ENCODE peak calls at places on chromosomes 6 and 20, in ten cellular contexts. Y is K562, G is uterus, X is H1, O is esophagus squamous epithelium, W is heart left ventricle, D is testis, A is thyroid gland, K is transverse colon, F is gastrocnemius medialis. T is an unnamed sample.

GRCh38 chr6:25166955-25167753 is 112.0 kb upstream of the CARMIL1 start:
- DNase-seq in Y (no peak), G (no peak), X (no peak), O (no peak), W (no peak), D (no peak), A (peak; percentile 86), K (no peak), F (no peak), T (no peak)

GRCh38 chr6:138795809-138796469 is at the start of gene ECT2L:
- DNase-seq in Y (no peak), G (peak; percentile 57), X (peak; percentile 46), O (no peak), W (peak; percentile 85), D (peak; percentile 47), A (peak; percentile 62), K (peak; percentile 83), F (no peak), T (peak; percentile 82)

GRCh38 chr6:114284281-114284680 is 58.5 kb downstream of the HS3ST5 start:
- DNase-seq in Y (no peak), G (no peak), X (no peak), O (no peak), W (no peak), D (no peak), A (no peak), K (no peak), F (no peak), T (no peak)

GRCh38 chr6:148169701-148170100 is 172.9 kb upstream of the SASH1 start:
- DNase-seq in Y (no peak), G (no peak), X (no peak), O (no peak), W (no peak), D (no peak), A (no peak), K (no peak), F (no peak), T (no peak)

GRCh38 chr6:42043787-42044475 is 6.4 kb upstream of the TAF8 start:
- DNase-seq in Y (peak; percentile 88), G (peak; percentile 84), X (peak; percentile 66), O (no peak), W (peak; percentile 88), D (peak; percentile 88), A (peak; percentile 94), K (peak; percentile 92), F (peak; percentile 55), T (peak; percentile 92)

GRCh38 chr6:23446394-23447001 is 679.5 kb upstream of the NRSN1 start:
- DNase-seq in Y (no peak), G (no peak), X (no peak), O (no peak), W (no peak), D (no peak), A (no peak), K (no peak), F (no peak), T (no peak)

GRCh38 chr6:73514746-73515110 is 6.1 kb downstream of the EEF1A1 start:
- DNase-seq in Y (no peak), G (no peak), X (no peak), O (no peak), W (no peak), D (no peak), A (no peak), K (no peak), F (no peak), T (no peak)

GRCh38 chr6:154460306-154461071 is 50.0 kb downstream of the CNKSR3 start:
- DNase-seq in Y (no peak), G (no peak), X (no peak), O (no peak), W (no peak), D (no peak), A (no peak), K (no peak), F (no peak), T (no peak)

GRCh38 chr20:63186528-63187316 is 29.2 kb downstream of the YTHDF1 start:
- DNase-seq in Y (no peak), G (no peak), X (no peak), O (no peak), W (no peak), D (no peak), A (no peak), K (no peak), F (no peak), T (no peak)

GRCh38 chr20:9401381-9401780 is 113.0 kb upstream of the LAMP5 start:
- DNase-seq in Y (no peak), G (no peak), X (no peak), O (no peak), W (no peak), D (no peak), A (no peak), K (no peak), F (no peak), T (no peak)

GRCh38 chr20:59153832-59154231 is 9.8 kb upstream of the ZNF831 start:
- DNase-seq in Y (no peak), G (no peak), X (no peak), O (no peak), W (no peak), D (no peak), A (no peak), K (no peak), F (no peak), T (no peak)

GRCh38 chr20:59154317-59155013 is 9.2 kb upstream of the ZNF831 start:
- DNase-seq in Y (no peak), G (no peak), X (no peak), O (no peak), W (no peak), D (no peak), A (no peak), K (no peak), F (no peak), T (no peak)

GRCh38 chr20:59152559-59153354 is 10.9 kb upstream of the ZNF831 start:
- DNase-seq in Y (no peak), G (no peak), X (no peak), O (no peak), W (no peak), D (peak; percentile 37), A (no peak), K (no peak), F (no peak), T (no peak)

GRCh38 chr20:59151820-59152219 is 11.8 kb upstream of the ZNF831 start:
- DNase-seq in Y (no peak), G (no peak), X (no peak), O (no peak), W (no peak), D (no peak), A (no peak), K (no peak), F (no peak), T (no peak)

GRCh38 chr20:59153355-59153681 is 10.3 kb upstream of the ZNF831 start:
- DNase-seq in Y (no peak), G (no peak), X (no peak), O (no peak), W (peak; percentile 33), D (peak; percentile 82), A (no peak), K (no peak), F (peak; percentile 52), T (peak; percentile 70)
- H3K27ac ChIP-seq in Y (no peak overlapping the region), G (no peak overlapping the region), X (no peak overlapping the region), O (no peak overlapping the region), W (no peak overlapping the region), D (peak overlapping the region; percentile 28), A (no peak overlapping the region), K (no peak overlapping the region), F (peak overlapping the region; percentile 35), T (no peak overlapping the region)

GRCh38 chr6:37555040-37555781 is 55.5 kb upstream of the CCDC167 start:
- DNase-seq in Y (no peak), G (no peak), X (no peak), O (no peak), W (no peak), D (no peak), A (no peak), K (no peak), F (no peak), T (no peak)
- TF ChIP-seq POLR2A in Y (no peak), G (no peak), X (no peak), O (no peak), W (no peak), D (no peak), A (no peak), K (no peak), F (no peak), T (no peak)

GRCh38 chr20:2114560-2114959 is 12.9 kb downstream of the STK35 start:
- DNase-seq in Y (no peak), G (no peak), X (no peak), O (no peak), W (no peak), D (no peak), A (no peak), K (no peak), F (no peak), T (no peak)
- H3K27ac ChIP-seq in Y (no peak overlapping the region), G (peak overlapping the region; percentile 61), X (no peak overlapping the region), O (no peak overlapping the region), W (peak overlapping the region; percentile 50), D (no peak overlapping the region), A (no peak overlapping the region), K (peak overlapping the region; percentile 31), F (peak overlapping the region; percentile 0), T (peak overlapping the region; percentile 36)

DNA sequence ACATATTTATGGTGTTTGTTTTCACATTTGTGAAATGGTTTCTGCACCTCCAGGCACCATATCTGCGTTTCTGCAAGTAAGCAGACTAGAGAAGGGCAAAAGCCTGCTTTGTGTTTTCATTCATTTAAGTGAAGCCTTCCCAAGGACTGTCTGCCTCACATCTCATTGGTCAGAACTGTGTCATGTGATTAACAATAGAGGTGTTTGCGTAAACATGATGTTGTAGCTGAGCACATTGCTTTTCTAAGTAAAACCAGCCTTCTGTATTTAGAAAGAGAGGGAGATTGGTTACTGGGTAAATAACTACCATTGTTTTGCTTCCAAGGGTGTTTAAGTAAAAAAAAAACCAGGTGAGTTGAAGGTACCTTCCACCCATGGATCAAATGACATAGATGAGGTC is 39.7 kb downstream of the SH3BGRL2 start:
- DNase-seq in Y (peak; percentile 18), G (no peak), X (no peak), O (no peak), W (no peak), D (no peak), A (no peak), K (no peak), F (no peak), T (no peak)
- TF ChIP-seq POLR2A in Y (no peak), G (no peak), X (no peak), O (no peak), W (no peak), D (no peak), A (no peak), K (no peak), F (no peak), T (no peak)

GRCh38 chr6:151445482-151445881 is 6.4 kb downstream of the RMND1 start:
- DNase-seq in Y (no peak), G (no peak), X (no peak), O (no peak), W (no peak), D (no peak), A (no peak), K (no peak), F (no peak), T (no peak)
- H3K27ac ChIP-seq in Y (no peak overlapping the region), G (peak overlapping the region; percentile 87), X (no peak overlapping the region), O (no peak overlapping the region), W (peak overlapping the region; percentile 55), D (no peak overlapping the region), A (peak overlapping the region; percentile 85), K (peak overlapping the region; percentile 58), F (peak overlapping the region; percentile 59), T (peak overlapping the region; percentile 84)

GRCh38 chr20:39048000-39048696 is 86.0 kb downstream of the DHX35 start:
- DNase-seq in Y (peak; percentile 87), G (peak; percentile 74), X (peak; percentile 43), O (peak; percentile 15), W (peak; percentile 68), D (peak; percentile 88), A (peak; percentile 78), K (peak; percentile 82), F (peak; percentile 31), T (peak; percentile 89)
- TF ChIP-seq POLR2A in Y (no peak), G (no peak), X (no peak), O (no peak), W (no peak), D (no peak), A (no peak), K (no peak), F (no peak), T (no peak)